ENCODE peak calls at places on chromosomes 5 and 9, in five cellular contexts. J, U, H, I and W are unnamed samples.

GRCh38 chr5:147616401-147616800 is 106.5 kb upstream of the DPYSL3 start:
- DNase-seq in I (no peak), U (no peak), J (no peak), H (no peak), W (no peak)

GRCh38 chr5:17105744-17106450 is 111.5 kb upstream of the BASP1 start:
- DNase-seq in I (no peak), J (peak; percentile 39), H (no peak), U (no peak), W (no peak)

GRCh38 chr5:76785493-76785892 is 33.3 kb upstream of the F2RL1 start:
- DNase-seq in H (no peak), U (peak; percentile 17), J (no peak), I (no peak), W (peak; percentile 76)

GRCh38 chr5:139004374-139005307 is 129.5 kb upstream of the LRRTM2 start:
- DNase-seq in J (no peak), H (no peak), I (no peak), U (no peak), W (no peak)

GRCh38 chr9:88587182-88587581 is 52.2 kb downstream of the NXNL2 start:
- DNase-seq in U (no peak), H (no peak), I (no peak), J (no peak), W (no peak)

GRCh38 chr9:69460002-69460401 is 135.0 kb downstream of the ENTREP1 start:
- DNase-seq in I (no peak), U (no peak), H (no peak), J (no peak), W (no peak)

GRCh38 chr5:79982136-79982535 is 8.9 kb downstream of the MTX3 start:
- DNase-seq in I (no peak), H (no peak), J (no peak), U (no peak), W (no peak)

GRCh38 chr9:129154866-129155477 is 23.1 kb downstream of the IER5L start:
- DNase-seq in U (no peak), J (no peak), I (no peak), H (no peak), W (no peak)

GRCh38 chr5:180467028-180467427 is 27.2 kb upstream of the CNOT6 start:
- DNase-seq in I (no peak), H (no peak), U (peak; percentile 18), J (no peak), W (no peak)

GRCh38 chr5:55407059-55407684 is 99.4 kb downstream of the MTREX start:
- DNase-seq in U (peak; percentile 53), I (no peak), H (no peak), J (no peak), W (no peak)

GRCh38 chr9:122221223-122221811 is 7.4 kb downstream of the LHX6 start:
- DNase-seq in H (no peak), J (no peak), I (peak; percentile 64), U (no peak), W (no peak)

GRCh38 chr9:131405429-131405828 is 11.5 kb downstream of the PRRC2B start:
- DNase-seq in I (peak; percentile 81), H (peak; percentile 72), U (no peak), J (no peak), W (no peak)

GRCh38 chr5:94908889-94909480 is 290.5 kb downstream of the SLF1 start:
- DNase-seq in J (no peak), I (no peak), H (no peak), U (no peak), W (peak; percentile 50)

GRCh38 chr5:65854931-65855330 is 71.4 kb upstream of the ERBIN start:
- DNase-seq in I (no peak), U (no peak), H (no peak), J (no peak), W (no peak)

GRCh38 chr5:176364765-176365662 is at the start of gene ARL10:
- DNase-seq in J (no peak), I (peak; percentile 43), H (no peak), U (no peak), W (peak; percentile 39)

GRCh38 chr9:137190315-137190853 is 1.9 kb downstream of the SSNA1 start:
- DNase-seq in I (no peak), U (no peak), J (no peak), H (no peak), W (no peak)

GRCh38 chr9:89466451-89467277 is 31.2 kb downstream of the SEMA4D start:
- DNase-seq in I (no peak), H (no peak), U (no peak), J (no peak), W (no peak)

GRCh38 chr5:141747152-141747640 is 65.2 kb upstream of the ARAP3 start:
- DNase-seq in I (peak; percentile 93), H (peak; percentile 50), J (peak; percentile 22), U (peak; percentile 81), W (no peak)

GRCh38 chr9:131630206-131630831 is 85.0 kb downstream of the PRRT1B start:
- DNase-seq in J (no peak), H (no peak), U (peak; percentile 74), I (no peak), W (no peak)

GRCh38 chr5:102865510-102866314 is 110.6 kb downstream of the PAM start:
- DNase-seq in U (peak; percentile 59), H (peak; percentile 46), I (peak; percentile 63), J (peak; percentile 26), W (peak; percentile 47)

GRCh38 chr9:17520264-17521058 is 58.4 kb upstream of the SH3GL2 start:
- DNase-seq in H (no peak), U (no peak), I (peak; percentile 32), J (no peak), W (no peak)
- TF ChIP-seq CTCF in H (no peak), U (no peak), I (peak; percentile 38), J (no peak), W (no peak)

DNA sequence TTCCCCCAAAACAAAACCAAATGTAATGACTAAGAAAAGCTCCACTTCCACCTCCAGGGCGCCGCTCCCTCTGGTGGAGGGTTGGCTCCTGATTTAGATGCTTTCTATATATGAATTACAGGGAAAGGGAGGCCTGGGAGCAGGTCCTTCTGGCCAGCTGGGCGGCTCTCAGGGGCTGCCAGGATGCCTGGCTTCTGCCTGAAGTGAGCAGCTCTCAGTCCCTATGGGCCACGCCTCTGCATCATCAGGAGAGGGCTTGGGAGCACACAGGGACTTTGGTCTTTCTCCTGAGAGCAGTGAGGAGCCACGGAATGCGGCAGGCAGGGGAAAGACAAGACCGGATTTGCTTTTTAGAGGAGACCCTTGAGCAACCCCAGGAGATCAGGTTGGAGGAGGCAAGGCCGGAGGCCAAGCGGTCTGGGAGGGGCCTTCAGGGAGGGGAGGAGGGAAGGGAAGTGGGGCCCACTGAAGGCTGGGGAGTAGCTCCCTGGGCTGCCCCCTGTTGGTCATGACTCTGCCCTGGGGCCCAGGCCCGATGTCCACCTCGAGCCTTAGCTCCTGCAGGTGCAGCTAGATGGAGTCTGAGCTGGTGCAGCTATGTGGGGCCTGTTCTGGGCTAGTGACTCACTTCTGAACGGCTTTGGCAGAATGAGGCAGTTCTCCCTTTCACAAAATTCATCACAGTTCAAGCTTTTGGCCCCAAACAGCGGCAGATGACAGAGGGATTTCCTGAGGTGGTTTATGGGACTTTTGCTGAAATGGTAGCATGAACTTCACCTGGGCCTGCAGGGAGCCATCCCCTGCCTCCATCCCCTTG is 11.3 kb upstream of the GRHPR start:
- DNase-seq in H (no peak), J (no peak), U (no peak), I (peak; percentile 74), W (peak; percentile 79)
- H3K4me1 ChIP-seq in H (no peaks in the 10 kb centered on the region), J (no peaks in the 10 kb centered on the region), U (peaks cover 25% of the 10 kb centered on the region), I (peaks cover 2% of the 10 kb centered on the region), W (peaks cover 28% of the 10 kb centered on the region)

GRCh38 chr9:90960941-90961340 is 159.3 kb downstream of the SYK start:
- DNase-seq in I (no peak), J (no peak), U (no peak), H (no peak), W (no peak)
- TF ChIP-seq CTCF in I (no peak), J (no peak), U (no peak), H (no peak), W (no peak)

DNA sequence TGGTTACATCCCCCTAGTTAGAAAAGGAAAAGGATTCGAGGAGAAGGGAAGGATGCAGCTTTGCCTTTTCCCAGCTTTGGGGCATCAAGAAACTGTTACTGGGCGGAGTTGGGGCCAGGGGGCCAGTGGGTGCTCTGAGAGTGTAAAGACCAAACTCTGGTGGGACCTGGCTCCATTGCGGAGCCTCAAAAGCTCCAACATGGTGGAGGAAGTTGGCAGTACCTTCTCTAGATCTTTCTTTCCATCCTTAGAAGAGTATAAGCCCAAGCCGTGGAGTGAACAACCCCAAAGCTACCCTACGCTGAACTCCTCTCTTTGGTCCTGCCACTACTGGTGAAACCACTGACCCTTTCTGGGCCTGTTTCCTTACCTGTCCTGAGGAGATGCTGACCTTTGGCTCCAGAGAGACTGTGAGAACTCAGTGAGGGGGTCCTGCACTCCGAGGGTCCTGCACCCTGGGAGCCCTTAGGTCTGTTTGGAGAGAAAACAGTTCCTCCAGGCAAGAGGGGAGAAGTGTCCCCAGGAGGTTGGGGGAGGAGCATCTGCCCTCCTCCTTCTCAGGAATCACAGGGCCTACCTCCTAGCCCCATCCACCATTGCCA is 1.1 kb upstream of the BARX1 start:
- DNase-seq in U (no peak), J (no peak), I (no peak), H (no peak), W (no peak)
- H3K4me1 ChIP-seq in U (peaks cover 60% of the 10 kb centered on the region), J (no peaks in the 10 kb centered on the region), I (no peaks in the 10 kb centered on the region), H (no peaks in the 10 kb centered on the region), W (no peaks in the 10 kb centered on the region)

GRCh38 chr5:159781626-159782157 is 134.6 kb upstream of the ADRA1B start:
- DNase-seq in H (no peak), J (no peak), U (no peak), I (no peak), W (no peak)
- TF ChIP-seq CTCF in H (no peak), J (no peak), U (no peak), I (no peak), W (no peak)

GRCh38 chr5:37771203-37771611 is 68.6 kb downstream of the GDNF start:
- DNase-seq in H (no peak), J (no peak), U (no peak), I (no peak), W (no peak)

GRCh38 chr5:37772255-37772654 is 67.6 kb downstream of the GDNF start:
- DNase-seq in J (no peak), U (no peak), H (no peak), I (no peak), W (no peak)

GRCh38 chr5:37770791-37771190 is 69.0 kb downstream of the GDNF start:
- DNase-seq in U (no peak), J (no peak), I (no peak), H (no peak), W (no peak)

GRCh38 chr5:37769840-37770239 is 70.0 kb downstream of the GDNF start:
- DNase-seq in J (no peak), I (no peak), H (no peak), U (no peak), W (no peak)

GRCh38 chr5:37771731-37772130 is 68.1 kb downstream of the GDNF start:
- DNase-seq in I (no peak), U (no peak), H (no peak), J (no peak), W (no peak)
- H3K4me1 ChIP-seq in I (no peaks in the 10 kb centered on the region), U (no peaks in the 10 kb centered on the region), H (no peaks in the 10 kb centered on the region), J (no peaks in the 10 kb centered on the region), W (no peaks in the 10 kb centered on the region)

GRCh38 chr5:7850533-7851239 is at the start of gene CFAP90:
- DNase-seq in U (peak; percentile 79), H (no peak), J (no peak), I (peak; percentile 93), W (peak; percentile 80)
- TF ChIP-seq CTCF in U (peak; percentile 52), H (peak; percentile 69), J (no peak), I (peak; percentile 74), W (peak; percentile 71)